ENCODE peak calls at places on chromosomes 11 and 22, in four cellular contexts. E, Q, X and T are unnamed samples.

GRCh38 chr11:32229566-32230240 is 138.8 kb downstream of the RCN1 start:
- DNase-seq in E (no peak), Q (no peak), X (no peak), T (no peak)

GRCh38 chr11:44306469-44307244 is 3.3 kb downstream of the ALX4 start:
- DNase-seq in E (no peak), X (no peak), Q (no peak), T (no peak)

GRCh38 chr11:71563401-71563800 is 2.0 kb upstream of the KRTAP5-10 start:
- DNase-seq in X (no peak), E (no peak), Q (no peak), T (no peak)

GRCh38 chr11:78822931-78823423 is 248.3 kb upstream of the NARS2 start:
- DNase-seq in E (no peak), Q (no peak), X (no peak), T (no peak)

GRCh38 chr22:44947029-44947428 is 62.8 kb downstream of the PHF21B start:
- DNase-seq in Q (no peak), E (no peak), X (no peak), T (no peak)

GRCh38 chr11:28133146-28133545 is 25.0 kb downstream of the METTL15 start:
- DNase-seq in X (no peak), Q (no peak), E (no peak), T (no peak)

GRCh38 chr11:129733981-129734380 is 81.7 kb upstream of the TMEM45B start:
- DNase-seq in X (no peak), Q (no peak), E (no peak), T (no peak)

GRCh38 chr11:124745835-124746620 is 6.0 kb downstream of the VSIG2 start:
- DNase-seq in X (no peak), E (peak; percentile 89), Q (no peak), T (peak; percentile 68)

GRCh38 chr11:33930317-33931021 is 38.6 kb upstream of the LMO2 start:
- DNase-seq in Q (no peak), E (no peak), X (no peak), T (no peak)

GRCh38 chr22:49567894-49568750 is 259.6 kb downstream of the BRD1 start:
- DNase-seq in X (no peak), E (peak; percentile 45), Q (peak; percentile 32), T (peak; percentile 2)

GRCh38 chr11:1039481-1040427 is 3.2 kb upstream of the MUC6 start:
- DNase-seq in Q (no peak), X (no peak), E (peak; percentile 75), T (no peak)

GRCh38 chr22:31269892-31270574 is 22.3 kb downstream of the PIK3IP1 start:
- DNase-seq in X (no peak), E (no peak), Q (no peak), T (no peak)

GRCh38 chr22:31272522-31273446 is 19.5 kb downstream of the PIK3IP1 start:
- DNase-seq in X (no peak), E (no peak), Q (peak; percentile 62), T (peak; percentile 56)

GRCh38 chr22:31271485-31271884 is 20.8 kb downstream of the PIK3IP1 start:
- DNase-seq in Q (no peak), X (no peak), E (no peak), T (no peak)

GRCh38 chr22:31268281-31268680 is 24.0 kb downstream of the PIK3IP1 start:
- DNase-seq in Q (no peak), X (no peak), E (no peak), T (no peak)

GRCh38 chr22:31271026-31271425 is 21.3 kb downstream of the PIK3IP1 start:
- DNase-seq in E (no peak), Q (no peak), X (no peak), T (no peak)
- H3K36me3 ChIP-seq in E (peaks cover 99% of the 10 kb centered on the region), Q (peaks cover 75% of the 10 kb centered on the region), X (peaks cover 7% of the 10 kb centered on the region), T (no peaks in the 10 kb centered on the region)

GRCh38 chr11:65132238-65132987 is 1.9 kb downstream of the SYVN1 start:
- DNase-seq in E (peak; percentile 89), X (no peak), Q (peak; percentile 50), T (no peak)
- H3K36me3 ChIP-seq in E (peaks cover 56% of the 10 kb centered on the region), X (peaks cover 30% of the 10 kb centered on the region), Q (peaks cover 69% of the 10 kb centered on the region), T (peaks cover 48% of the 10 kb centered on the region)

GRCh38 chr22:19136915-19137314 is 5.8 kb downstream of the TSSK2 start:
- DNase-seq in X (no peak), Q (no peak), E (peak; percentile 56), T (no peak)

GRCh38 chr22:19139001-19139356 is 5.5 kb downstream of the ESS2 start:
- DNase-seq in E (peak; percentile 55), X (no peak), Q (no peak), T (no peak)

GRCh38 chr22:19139974-19140373 is 4.5 kb downstream of the ESS2 start:
- DNase-seq in Q (no peak), X (no peak), E (peak; percentile 53), T (no peak)

GRCh38 chr22:19138217-19139000 is 6.0 kb downstream of the ESS2 start:
- DNase-seq in X (no peak), Q (no peak), E (peak; percentile 55), T (no peak)

DNA sequence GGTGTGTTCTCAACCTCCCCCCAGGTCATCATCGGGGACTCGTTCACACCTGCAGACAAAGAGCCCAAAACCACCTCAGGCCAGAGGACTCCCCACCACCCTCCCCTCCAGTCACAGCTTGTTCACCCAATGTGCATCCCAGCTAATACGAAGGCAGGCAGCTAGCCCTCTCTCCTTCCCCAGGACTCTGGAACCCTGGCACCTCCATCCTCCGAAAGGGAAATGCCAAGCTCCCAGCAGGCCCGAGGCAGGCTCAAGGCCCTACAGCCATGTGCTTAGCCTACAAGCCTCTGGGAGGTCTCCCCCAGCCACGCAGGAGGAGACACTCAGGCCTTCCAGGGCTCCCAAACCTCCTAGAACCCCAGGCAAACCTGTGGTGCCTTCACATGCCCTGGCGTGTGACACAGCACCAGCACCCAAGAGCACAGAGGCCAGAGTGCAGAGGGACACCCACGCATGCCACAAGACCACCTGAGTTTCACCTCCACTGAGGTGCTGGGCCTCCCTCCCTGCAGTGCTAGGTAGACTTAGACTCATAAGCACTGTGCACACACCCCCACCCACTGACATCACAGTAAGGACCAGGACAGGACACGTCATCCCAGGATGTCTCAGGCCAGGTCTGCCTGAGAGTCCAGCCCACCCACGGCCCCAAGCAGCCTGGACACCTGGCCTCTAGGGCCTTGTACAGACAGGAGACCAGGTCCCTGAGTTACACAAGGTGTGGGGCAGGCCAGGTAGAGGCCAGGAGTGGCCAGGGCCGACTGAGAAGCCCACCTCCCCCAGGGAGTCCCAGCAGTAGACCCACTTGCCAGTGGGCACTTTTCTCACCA is 6.5 kb downstream of the TSSK2 start:
- DNase-seq in X (no peak), E (peak; percentile 60), Q (no peak), T (no peak)
- H3K36me3 ChIP-seq in X (peaks cover 7% of the 10 kb centered on the region), E (peaks cover 100% of the 10 kb centered on the region), Q (peaks cover 93% of the 10 kb centered on the region), T (no peaks in the 10 kb centered on the region)

GRCh38 chr22:24083361-24083760 is 72.3 kb downstream of the CABIN1 start:
- DNase-seq in Q (no peak), E (no peak), X (no peak), T (no peak)
- H3K36me3 ChIP-seq in Q (peaks cover 51% of the 10 kb centered on the region), E (peaks cover 94% of the 10 kb centered on the region), X (peaks cover 46% of the 10 kb centered on the region), T (peaks cover 49% of the 10 kb centered on the region)

GRCh38 chr22:36339171-36340065 is 48.3 kb downstream of the MYH9 start:
- DNase-seq in Q (no peak), E (no peak), X (no peak), T (no peak)
- H3K36me3 ChIP-seq in Q (peaks cover 100% of the 10 kb centered on the region), E (peaks cover 100% of the 10 kb centered on the region), X (peaks cover 22% of the 10 kb centered on the region), T (peaks cover 41% of the 10 kb centered on the region)

DNA sequence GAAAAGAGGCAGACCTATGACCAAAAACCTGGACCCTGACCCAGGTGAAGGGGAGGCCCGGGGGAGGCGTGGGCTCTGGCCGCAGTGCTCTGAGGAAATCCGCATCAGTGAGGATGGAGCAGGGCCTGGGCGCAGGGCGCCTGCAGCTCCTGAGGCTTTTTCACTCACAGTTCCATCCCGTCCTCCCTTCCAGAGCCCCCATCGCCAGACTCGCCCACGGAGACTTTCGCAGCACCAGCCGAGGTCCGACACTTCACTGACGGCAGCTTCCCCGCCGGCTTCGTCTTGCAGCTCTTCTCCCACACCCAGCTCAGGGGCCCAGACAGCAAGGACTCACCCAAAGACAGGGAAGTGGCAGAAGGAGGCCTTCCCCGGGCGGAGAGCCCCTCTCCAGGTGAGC is 5.4 kb downstream of the SPINDOC start:
- DNase-seq in E (no peak), X (no peak), Q (no peak), T (no peak)
- H3K36me3 ChIP-seq in E (peaks cover 73% of the 10 kb centered on the region), X (peaks cover 7% of the 10 kb centered on the region), Q (peaks cover 99% of the 10 kb centered on the region), T (peaks cover 23% of the 10 kb centered on the region)

GRCh38 chr11:46198873-46199250 is 77.6 kb upstream of the PHF21A start:
- DNase-seq in X (no peak), Q (peak; percentile 37), E (no peak), T (no peak)
- H3K36me3 ChIP-seq in X (no peaks in the 10 kb centered on the region), Q (no peaks in the 10 kb centered on the region), E (no peaks in the 10 kb centered on the region), T (no peaks in the 10 kb centered on the region)

DNA sequence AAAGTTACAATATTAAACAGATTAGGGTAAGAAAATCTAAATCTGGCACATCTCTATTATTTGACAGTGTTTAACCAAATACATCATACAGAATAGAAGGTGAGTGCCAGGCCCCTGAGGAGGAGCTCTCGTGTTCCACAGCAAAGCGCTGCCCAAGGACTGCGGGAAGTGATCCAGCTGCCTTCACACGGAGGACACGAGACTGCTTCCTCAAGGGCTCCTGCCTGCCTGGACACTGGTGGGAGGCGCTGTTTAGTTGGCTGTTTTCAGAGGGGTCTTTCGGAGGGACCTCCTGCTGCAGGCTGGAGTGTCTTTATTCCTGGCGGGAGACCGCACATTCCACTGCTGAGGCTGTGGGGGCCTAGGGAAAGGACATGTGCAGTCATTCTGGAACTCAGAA is 71.1 kb downstream of the NCAPD3 start:
- DNase-seq in X (no peak), E (no peak), Q (no peak), T (no peak)
- H3K36me3 ChIP-seq in X (peaks cover 7% of the 10 kb centered on the region), E (peaks cover 100% of the 10 kb centered on the region), Q (peaks cover 4% of the 10 kb centered on the region), T (peaks cover 9% of the 10 kb centered on the region)

GRCh38 chr11:13391217-13391616 is 71.8 kb downstream of the BTBD10 start:
- DNase-seq in X (no peak), E (no peak), Q (no peak), T (no peak)
- H3K36me3 ChIP-seq in X (no peaks in the 10 kb centered on the region), E (peaks cover 66% of the 10 kb centered on the region), Q (peaks cover 45% of the 10 kb centered on the region), T (no peaks in the 10 kb centered on the region)